ENCODE peak calls at places on chromosomes 12 and 14, in four cellular contexts. R, L, H and A are unnamed samples.

GRCh38 chr14:78316711-78317110 is 146.5 kb downstream of the NRXN3 start:
- DNase-seq in L (no peak), R (no peak), H (no peak), A (no peak)

GRCh38 chr12:130013771-130014484 is 110.1 kb upstream of the TMEM132D start:
- DNase-seq in L (no peak), R (peak; percentile 56), H (no peak), A (peak; percentile 73)

GRCh38 chr12:110741795-110742717 is 635 bp downstream of the PPP1CC start:
- DNase-seq in R (peak; percentile 29), L (peak; percentile 42), H (no peak), A (no peak)

GRCh38 chr12:118694128-118694775 is 287.1 kb upstream of the SRRM4 start:
- DNase-seq in L (no peak), R (no peak), H (no peak), A (no peak)

GRCh38 chr12:59811991-59812390 is 216.2 kb downstream of the SLC16A7 start:
- DNase-seq in R (no peak), H (no peak), L (no peak), A (no peak)

GRCh38 chr14:74980746-74981661 is 21.7 kb upstream of the EIF2B2 start:
- DNase-seq in R (no peak), L (peak; percentile 19), H (no peak), A (peak; percentile 5)

GRCh38 chr12:132065609-132066344 is 78.3 kb downstream of the DDX51 start:
- DNase-seq in H (no peak), L (no peak), R (no peak), A (no peak)

GRCh38 chr12:108309674-108310312 is 29.3 kb downstream of the CMKLR1 start:
- DNase-seq in R (no peak), H (no peak), L (no peak), A (no peak)

GRCh38 chr12:68960162-68960501 is 27.2 kb upstream of the CPM start:
- DNase-seq in L (peak; percentile 86), R (no peak), H (no peak), A (no peak)

GRCh38 chr12:30694412-30694955 is 1.2 kb downstream of the IPO8 start:
- DNase-seq in R (peak; percentile 7), L (peak; percentile 22), H (no peak), A (peak; percentile 30)

GRCh38 chr12:11228268-11228879 is 41.1 kb downstream of the PRB3 start:
- DNase-seq in R (peak; percentile 57), H (peak; percentile 16), L (peak; percentile 30), A (peak; percentile 22)

GRCh38 chr12:50075808-50076170 is 9.4 kb upstream of the SMARCD1 start:
- DNase-seq in R (no peak), L (no peak), H (no peak), A (no peak)

GRCh38 chr12:38890102-38890501 is 15.3 kb downstream of the CPNE8 start:
- DNase-seq in R (peak; percentile 77), H (no peak), L (no peak), A (no peak)

GRCh38 chr14:70045715-70046535 is 142.8 kb downstream of the SLC8A3 start:
- DNase-seq in L (peak; percentile 48), R (peak; percentile 82), H (no peak), A (peak; percentile 41)

GRCh38 chr14:74573421-74574091 is 38.5 kb downstream of the LTBP2 start:
- DNase-seq in H (no peak), R (no peak), L (no peak), A (no peak)

GRCh38 chr14:37593496-37594237 is 1.4 kb downstream of the FOXA1 start:
- DNase-seq in H (no peak), R (no peak), L (no peak), A (no peak)

GRCh38 chr12:122946690-122947271 is 19.5 kb downstream of the ABCB9 start:
- DNase-seq in R (peak; percentile 92), L (peak; percentile 100), H (peak; percentile 59), A (peak; percentile 69)

DNA sequence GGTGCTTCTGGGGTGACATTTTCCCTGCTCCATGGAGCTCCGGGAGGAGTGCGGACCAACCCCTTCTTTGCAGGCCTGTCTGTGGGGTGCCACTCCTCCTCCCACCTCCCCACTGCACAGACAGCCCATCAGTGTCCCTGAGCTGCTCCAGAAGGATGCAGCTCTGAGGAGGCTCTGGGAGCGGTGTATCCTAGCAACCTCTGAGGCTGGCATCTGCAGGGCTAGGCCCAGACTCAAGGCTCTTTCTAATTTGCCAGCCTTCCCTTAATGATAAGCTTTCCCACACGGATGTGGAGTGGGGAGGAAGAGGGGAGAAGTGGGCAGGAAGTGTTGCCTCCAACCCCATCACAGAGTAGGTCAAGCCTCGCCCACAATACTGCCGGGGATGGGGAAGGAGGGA is 59.7 kb downstream of the CALM1 start:
- DNase-seq in R (no peak), H (no peak), L (no peak), A (no peak)
- TF ChIP-seq ELK1 in R (no peak), H (no peak), L (no peak), A (no peak)

GRCh38 chr12:52870361-52871290 is 21.8 kb upstream of the KRT78 start:
- DNase-seq in L (peak; percentile 25), H (no peak), R (peak; percentile 83), A (peak; percentile 87)
- TF ChIP-seq ELK1 in L (no peak), H (no peak), R (no peak), A (no peak)

DNA sequence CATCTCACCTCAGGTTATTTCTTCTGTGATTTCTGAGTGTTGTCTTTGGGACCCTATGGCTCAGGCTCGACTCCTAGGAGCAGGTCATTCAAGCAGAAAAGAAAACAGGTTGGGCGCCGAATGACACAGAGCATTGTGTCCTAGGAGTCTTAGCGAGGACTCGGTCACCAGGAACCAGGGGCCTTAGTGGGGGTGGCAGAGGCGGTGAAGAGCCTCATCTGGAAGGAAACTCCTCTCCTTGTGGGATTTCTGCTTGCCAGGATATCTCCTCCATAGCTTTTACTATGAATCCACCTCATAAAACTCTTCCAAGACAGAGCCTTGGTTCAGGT is 630 bp downstream of the PLEKHH1 start:
- DNase-seq in R (no peak), H (no peak), L (no peak), A (no peak)
- TF ChIP-seq ELK1 in R (no peak), H (no peak), L (no peak), A (no peak)

GRCh38 chr14:55097894-55098560 is 31.0 kb upstream of the LGALS3 start:
- DNase-seq in L (no peak), H (peak; percentile 99), R (no peak), A (no peak)
- TF ChIP-seq ELK1 in L (no peak), H (no peak), R (no peak), A (no peak)